ENCODE peak calls at places on chromosomes 13 and 19, in five cellular contexts. D, K, W, J and C are unnamed samples.

GRCh38 chr19:35211545-35212230 is 16.9 kb downstream of the FAM187B start:
- DNase-seq in J (peak), K (no peak), D (no peak), W (no peak), C (no peak)

GRCh38 chr13:93455881-93456280 is 229.3 kb downstream of the GPC6 start:
- DNase-seq in K (no peak), W (no peak), D (no peak), J (no peak), C (no peak)

GRCh38 chr13:96785986-96786385 is 208.3 kb downstream of the OXGR1 start:
- DNase-seq in K (no peak), W (no peak), D (no peak), J (no peak), C (no peak)

GRCh38 chr13:59413121-59413520 is 750.6 kb downstream of the DIAPH3 start:
- DNase-seq in W (no peak), K (no peak), J (no peak), D (no peak), C (no peak)

GRCh38 chr19:57830071-57830602 is at the start of gene ZNF587B:
- DNase-seq in J (peak), D (peak), W (peak), K (peak), C (peak)

GRCh38 chr13:75418997-75419396 is 63.0 kb downstream of the TBC1D4 start:
- DNase-seq in J (no peak), K (no peak), W (no peak), D (no peak), C (no peak)

GRCh38 chr19:1774999-1775772 is 21.9 kb downstream of the ONECUT3 start:
- DNase-seq in K (no peak), W (no peak), J (no peak), D (no peak), C (no peak)

GRCh38 chr13:37068962-37069361 is 9.5 kb upstream of the SUPT20H start:
- DNase-seq in J (no peak), K (no peak), D (no peak), W (no peak), C (no peak)

GRCh38 chr19:48784527-48784926 is 26.3 kb downstream of the BCAT2 start:
- DNase-seq in K (no peak), J (no peak), W (no peak), D (no peak), C (no peak)

GRCh38 chr19:5255602-5256231 is 84.9 kb downstream of the PTPRS start:
- DNase-seq in K (no peak), J (no peak), W (no peak), D (no peak), C (no peak)

GRCh38 chr13:21637296-21637695 is 33.3 kb upstream of the MICU2 start:
- DNase-seq in K (no peak), J (peak), D (peak), W (no peak), C (peak)

GRCh38 chr19:9883231-9883758 is 48.2 kb downstream of the PIN1 start:
- DNase-seq in W (no peak), D (no peak), K (no peak), J (peak), C (peak)

GRCh38 chr13:40622761-40623160 is 43.7 kb downstream of the FOXO1 start:
- DNase-seq in K (no peak), D (no peak), W (no peak), J (no peak), C (peak)

GRCh38 chr19:44552324-44552723 is 22.8 kb upstream of the CEACAM20 start:
- DNase-seq in J (no peak), K (peak), D (peak), W (peak), C (peak)
- TF ChIP-seq CTCF in J (no peak), K (peak), D (no peak), W (peak), C (peak)

GRCh38 chr19:29201849-29202248 is 11.1 kb downstream of the UQCRFS1 start:
- DNase-seq in D (no peak), K (no peak), J (no peak), W (no peak), C (no peak)
- TF ChIP-seq CTCF in D (no peak), K (peak), J (no peak), W (no peak), C (no peak)

GRCh38 chr19:3603121-3603841 is 3.4 kb downstream of the TBXA2R start:
- DNase-seq in J (no peak), K (no peak), D (no peak), W (no peak), C (no peak)

GRCh38 chr19:3595521-3596061 is 10.3 kb downstream of the GIPC3 start:
- DNase-seq in W (no peak), J (no peak), K (no peak), D (no peak), C (no peak)

GRCh38 chr19:3601021-3601420 is 5.7 kb downstream of the TBXA2R start:
- DNase-seq in D (no peak), J (no peak), K (no peak), W (no peak), C (no peak)

GRCh38 chr19:3604227-3604986 is 2.3 kb downstream of the TBXA2R start:
- DNase-seq in J (no peak), K (no peak), W (no peak), D (no peak), C (no peak)

GRCh38 chr19:3599776-3600183 is 6.9 kb downstream of the TBXA2R start:
- DNase-seq in W (no peak), J (no peak), D (peak), K (no peak), C (no peak)
- TF ChIP-seq CTCF in W (no peak), J (no peak), D (no peak), K (no peak), C (no peak)

DNA sequence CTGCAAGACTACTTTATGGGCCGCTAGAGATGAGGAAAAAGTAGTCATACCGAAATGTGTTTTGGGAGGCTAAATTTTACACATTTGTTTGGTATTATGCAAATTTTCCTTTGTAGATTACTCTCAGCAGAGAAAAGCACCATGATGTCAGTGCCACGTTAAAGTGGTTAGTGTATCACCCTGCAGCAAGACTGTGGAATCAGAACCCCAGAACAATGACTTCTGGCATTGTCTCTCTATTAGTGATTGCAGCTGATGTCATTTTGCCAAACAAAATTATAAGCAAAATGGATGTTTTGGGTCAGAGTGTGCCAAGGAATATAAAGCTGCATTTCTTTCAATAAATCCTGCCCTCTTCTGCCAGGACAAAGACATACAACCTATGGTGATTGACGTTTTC is 53.7 kb upstream of the TSHZ3 start:
- DNase-seq in W (no peak), J (no peak), D (no peak), K (no peak), C (no peak)
- TF ChIP-seq CTCF in W (no peak), J (no peak), D (no peak), K (no peak), C (no peak)

GRCh38 chr19:52065399-52065798 is 16.8 kb upstream of the ZNF432 start:
- DNase-seq in K (no peak), D (no peak), J (no peak), W (no peak), C (no peak)

GRCh38 chr19:52070496-52070895 is 21.9 kb upstream of the ZNF432 start:
- DNase-seq in J (no peak), K (no peak), W (no peak), D (no peak), C (peak)

GRCh38 chr19:52069653-52070052 is 21.0 kb upstream of the ZNF432 start:
- DNase-seq in J (no peak), W (no peak), D (no peak), K (no peak), C (no peak)

GRCh38 chr19:52066258-52066866 is 17.7 kb upstream of the ZNF432 start:
- DNase-seq in K (no peak), D (no peak), J (no peak), W (no peak), C (no peak)
- TF ChIP-seq CTCF in K (no peak), D (no peak), J (no peak), W (no peak), C (no peak)

GRCh38 chr13:45876781-45877180 is 25.2 kb upstream of the SIAH3 start:
- DNase-seq in K (no peak), J (no peak), D (no peak), W (no peak), C (no peak)

GRCh38 chr13:45878966-45879365 is 27.4 kb upstream of the SIAH3 start:
- DNase-seq in W (no peak), J (no peak), K (no peak), D (no peak), C (no peak)

GRCh38 chr13:45882626-45883025 is 31.1 kb upstream of the SIAH3 start:
- DNase-seq in J (no peak), W (no peak), K (no peak), D (no peak), C (no peak)

GRCh38 chr13:45880242-45880641 is 28.7 kb upstream of the SIAH3 start:
- DNase-seq in D (no peak), W (no peak), K (no peak), J (no peak), C (no peak)

GRCh38 chr13:45879666-45880065 is 28.1 kb upstream of the SIAH3 start:
- DNase-seq in J (no peak), D (no peak), W (no peak), K (no peak), C (peak)
- TF ChIP-seq CTCF in J (no peak), D (no peak), W (peak), K (peak), C (peak)

GRCh38 chr19:18800079-18800478 is 9.0 kb upstream of the COMP start:
- DNase-seq in K (no peak), D (no peak), J (no peak), W (no peak), C (no peak)

GRCh38 chr19:18799389-18799970 is 8.4 kb upstream of the COMP start:
- DNase-seq in J (no peak), D (no peak), W (no peak), K (no peak), C (no peak)

GRCh38 chr19:18796239-18796638 is 5.1 kb upstream of the COMP start:
- DNase-seq in J (no peak), K (no peak), D (no peak), W (no peak), C (no peak)

GRCh38 chr19:18800636-18801035 is 9.5 kb upstream of the COMP start:
- DNase-seq in D (no peak), W (no peak), K (no peak), J (no peak), C (no peak)

DNA sequence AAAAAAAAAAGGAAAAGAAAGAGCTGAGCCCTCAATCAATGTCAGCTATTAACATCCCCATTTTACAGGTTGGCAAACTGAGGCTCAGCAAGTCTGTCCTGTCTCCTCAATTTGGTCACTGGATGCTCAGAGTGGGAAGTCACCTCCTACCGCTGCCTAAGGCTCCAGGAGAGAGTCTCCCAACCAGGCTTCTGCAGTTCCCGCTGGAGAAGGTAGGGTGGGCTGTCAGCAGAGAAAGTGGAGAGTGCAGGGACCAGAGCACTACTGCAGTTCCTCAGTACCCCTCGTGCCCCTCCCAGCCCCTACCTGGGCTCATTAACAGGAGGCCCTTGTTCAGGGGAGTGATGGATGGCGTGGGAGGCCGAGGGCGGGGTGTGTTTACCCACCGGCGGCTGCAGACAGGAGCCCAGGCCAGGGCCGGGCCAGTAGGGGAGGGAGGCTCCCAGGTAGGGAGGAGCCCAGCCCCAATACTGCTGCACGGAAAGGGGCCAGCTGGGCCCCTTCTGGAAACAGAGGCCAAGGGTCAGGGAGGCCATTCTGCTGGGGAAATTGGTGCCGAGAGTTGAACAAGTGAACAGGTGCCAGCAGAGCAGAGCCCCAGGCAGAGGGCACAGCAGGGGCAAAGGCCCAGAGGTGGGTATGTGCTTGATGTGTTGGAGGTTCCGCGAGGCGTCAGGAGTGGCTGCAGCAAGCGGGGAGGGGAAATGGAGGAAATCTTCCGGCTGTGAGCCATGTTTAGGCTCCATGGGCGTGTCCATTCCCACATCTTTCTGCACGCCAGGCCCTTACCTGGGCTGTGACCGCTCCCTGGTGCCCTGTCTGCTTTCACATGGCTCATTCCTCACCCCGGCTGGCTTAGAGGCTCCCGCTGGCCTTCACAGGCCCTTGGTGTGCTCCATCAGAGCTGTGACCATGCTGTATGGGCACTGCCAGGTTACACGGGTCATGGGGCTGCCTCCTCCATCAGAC is 7.6 kb upstream of the COMP start:
- DNase-seq in D (no peak), W (no peak), K (no peak), J (no peak), C (no peak)
- TF ChIP-seq CTCF in D (no peak), W (no peak), K (peak), J (no peak), C (no peak)